ENCODE peak calls at places on chromosomes 1 and 21, in seven cellular contexts. H is dorsolateral prefrontal cortex, U is endodermal cell, J is upper lobe of right lung, C is stomach, I is cardiac muscle cell, Y is tibial artery. M is an unnamed sample. For H3K27me3, the result is how much of the 10 kb centered on the place peaks cover.

GRCh38 chr1:57033222-57034019 is 67.6 kb upstream of the C8B start:
- DNase-seq in H (no peak), U (no peak), J (no peak), C (no peak), I (no peak), Y (no peak), M (no peak)

GRCh38 chr1:67088440-67088839 is 34.5 kb upstream of the SLC35D1 start:
- DNase-seq in H (no peak), U (no peak), J (no peak), C (no peak), I (no peak), Y (no peak), M (no peak)

GRCh38 chr1:98391175-98391574 is 270.3 kb upstream of the SNX7 start:
- DNase-seq in H (no peak), U (no peak), J (no peak), C (no peak), I (no peak), Y (no peak), M (no peak)

GRCh38 chr1:54302549-54302948 is 102.6 kb downstream of the MRPL37 start:
- DNase-seq in H (no peak), U (no peak), J (no peak), C (no peak), I (no peak), Y (no peak), M (no peak)

GRCh38 chr1:26155370-26156284 is 3.3 kb upstream of the FAM110D start:
- DNase-seq in H (no peak), U (peak), J (no peak), C (no peak), I (no peak), Y (no peak), M (no peak)

GRCh38 chr1:153697873-153698647 is 19.6 kb downstream of the NPR1 start:
- DNase-seq in H (no peak), U (peak), J (peak), C (no peak), I (no peak), Y (peak), M (no peak)

GRCh38 chr1:245096330-245097066 is 58.3 kb upstream of the KIF26B start:
- DNase-seq in H (peak), U (no peak), J (no peak), C (no peak), I (no peak), Y (no peak), M (no peak)

GRCh38 chr1:43783096-43783670 is 75.8 kb downstream of the ST3GAL3 start:
- DNase-seq in H (no peak), U (no peak), J (no peak), C (no peak), I (no peak), Y (no peak), M (no peak)

GRCh38 chr21:44024895-44025353 is 12.8 kb downstream of the TRAPPC10 start:
- DNase-seq in H (peak), U (peak), J (no peak), C (no peak), I (no peak), Y (peak), M (peak)

GRCh38 chr1:183567584-183567983 is 22.7 kb downstream of the NCF2 start:
- DNase-seq in H (no peak), U (peak), J (peak), C (peak), I (no peak), Y (peak), M (no peak)

GRCh38 chr1:63797056-63797726 is 23.4 kb downstream of the ROR1 start:
- DNase-seq in H (no peak), U (no peak), J (no peak), C (no peak), I (no peak), Y (no peak), M (no peak)

DNA sequence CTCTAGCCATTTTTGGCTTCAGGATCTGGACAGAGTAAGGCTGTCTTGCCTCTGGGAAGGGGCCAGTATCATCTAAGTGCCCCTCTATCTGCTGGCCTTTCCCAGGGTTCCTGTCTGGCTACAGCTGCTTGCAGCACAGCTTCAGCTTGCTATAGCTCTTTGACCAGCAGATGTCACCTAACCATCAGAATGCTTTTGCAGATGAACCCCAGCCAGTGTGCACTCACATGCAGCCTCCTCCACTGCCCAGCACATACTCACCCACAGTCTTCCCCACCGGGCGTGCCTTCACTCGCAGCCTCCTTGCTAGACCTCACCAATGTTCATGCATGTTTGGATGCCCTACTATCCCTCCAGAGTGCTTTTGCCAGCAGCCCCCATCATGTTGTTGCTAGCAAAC is 769.0 kb downstream of the BRINP3 start:
- DNase-seq in H (no peak), U (peak), J (no peak), C (no peak), I (peak), Y (no peak), M (no peak)
- TF ChIP-seq CTCF in H (no peak), U (peak), J (no peak), C (no peak), I (peak), Y (no peak), M (peak)

GRCh38 chr1:3393987-3394920 is 60.2 kb upstream of the ARHGEF16 start:
- DNase-seq in H (no peak), U (no peak), J (no peak), C (no peak), I (no peak), Y (no peak), M (no peak)

GRCh38 chr1:3397311-3397710 is 57.2 kb upstream of the ARHGEF16 start:
- DNase-seq in H (no peak), U (no peak), J (no peak), C (no peak), I (no peak), Y (no peak), M (no peak)

GRCh38 chr1:3393024-3393986 is 61.2 kb upstream of the ARHGEF16 start:
- DNase-seq in H (no peak), U (peak), J (no peak), C (peak), I (peak), Y (peak), M (no peak)

GRCh38 chr1:3398741-3399140 is 55.7 kb upstream of the ARHGEF16 start:
- DNase-seq in H (no peak), U (no peak), J (no peak), C (no peak), I (no peak), Y (no peak), M (no peak)

DNA sequence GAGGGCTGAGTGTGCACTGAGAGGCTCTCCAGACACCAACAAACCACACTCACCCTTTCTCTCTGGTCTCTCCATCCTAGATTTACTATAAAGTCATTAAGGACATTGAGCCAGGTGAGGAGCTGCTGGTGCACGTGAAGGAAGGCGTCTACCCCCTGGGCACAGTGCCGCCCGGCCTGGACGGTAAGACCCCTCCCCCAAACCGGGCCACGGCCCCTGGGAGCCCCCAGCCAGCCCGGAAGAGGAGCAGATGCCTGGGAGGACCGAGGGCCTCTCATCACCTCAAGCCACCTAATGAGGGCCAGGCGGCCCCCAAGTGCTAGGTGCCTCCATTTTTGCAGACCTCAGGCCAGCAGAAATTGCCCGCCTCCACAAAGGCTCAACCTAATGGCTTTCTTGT is 58.1 kb upstream of the ARHGEF16 start:
- DNase-seq in H (no peak), U (no peak), J (no peak), C (no peak), I (no peak), Y (no peak), M (no peak)
- H3K27me3 ChIP-seq in H (under half), U (under half), J (under half), C (under half), I (under half), Y (under half), M (under half)

GRCh38 chr1:1020415-1021009 is 592 bp downstream of the AGRN start:
- DNase-seq in H (no peak), U (peak), J (no peak), C (no peak), I (peak), Y (no peak), M (no peak)

GRCh38 chr1:1022322-1023090 is 2.6 kb downstream of the AGRN start:
- DNase-seq in H (no peak), U (no peak), J (no peak), C (no peak), I (no peak), Y (no peak), M (no peak)

GRCh38 chr1:1021860-1022259 is 1.9 kb downstream of the AGRN start:
- DNase-seq in H (no peak), U (no peak), J (no peak), C (no peak), I (no peak), Y (no peak), M (no peak)

GRCh38 chr1:1020000-1020404 is at the start of gene AGRN:
- DNase-seq in H (no peak), U (peak), J (no peak), C (no peak), I (peak), Y (no peak), M (no peak)

GRCh38 chr1:1021010-1021845 is 1.3 kb downstream of the AGRN start:
- DNase-seq in H (no peak), U (peak), J (peak), C (peak), I (no peak), Y (no peak), M (peak)
- H3K27ac ChIP-seq in H (peak), U (no peak), J (peak), C (peak), I (no peak), Y (no peak), M (peak)

DNA sequence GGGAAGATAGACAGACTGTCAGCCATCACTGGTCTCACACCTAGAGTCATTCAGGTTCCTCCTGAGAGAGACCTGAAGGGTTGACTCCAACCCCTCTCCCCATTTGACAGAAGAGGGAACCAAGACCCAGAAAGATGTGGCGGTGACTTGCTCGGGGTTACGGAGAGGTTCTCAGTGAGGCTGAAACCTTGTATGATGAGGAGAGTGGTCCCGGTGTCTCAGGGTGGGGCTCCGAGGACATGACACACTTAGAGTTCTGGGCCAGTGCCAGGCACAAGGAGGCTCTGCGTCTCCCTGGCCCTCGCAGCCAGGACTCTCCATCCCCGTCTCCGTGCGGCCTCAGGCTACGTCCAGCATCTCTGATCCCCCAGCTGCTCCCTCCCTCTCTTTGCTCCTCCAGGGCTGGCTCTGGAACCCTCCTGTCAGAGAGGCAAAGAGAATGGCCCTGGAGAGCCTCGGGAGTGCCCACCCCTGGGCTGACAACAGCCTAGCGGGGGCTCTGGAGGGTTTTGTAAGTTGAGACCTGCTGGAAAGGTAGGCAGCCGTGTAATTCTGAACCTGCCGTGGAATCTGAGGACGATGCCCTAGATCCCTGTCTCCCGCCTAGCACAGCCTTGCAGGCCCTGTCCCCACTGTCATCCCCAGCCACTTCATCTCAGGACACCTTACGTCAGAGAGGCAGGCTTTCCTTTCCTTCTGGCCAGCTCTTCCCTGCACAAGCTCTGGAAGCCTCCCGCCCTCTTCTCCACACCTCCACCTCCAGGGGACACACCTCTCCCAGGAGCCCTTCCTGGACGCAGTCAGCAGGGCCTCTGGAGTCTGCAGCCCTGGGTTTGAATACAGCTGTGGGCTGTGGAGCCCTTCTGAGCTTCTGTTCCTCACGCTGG is 4.1 kb downstream of the EFHD2 start:
- DNase-seq in H (no peak), U (peak), J (no peak), C (no peak), I (no peak), Y (no peak), M (no peak)
- TF ChIP-seq CTCF in H (no peak), U (no peak), J (no peak), C (no peak), I (no peak), Y (no peak), M (no peak)

M was measured in AG04450.